ENCODE peak calls at places on chromosomes 5 and 9, in five cellular contexts. K is fibroblast of the aortic adventitia, B is right lobe of liver, U is hepatocyte, T is BE2C. C is an unnamed sample.

GRCh38 chr9:114396558-114397218 is 8.9 kb upstream of the AKNA start:
- DNase-seq in K (peak), B (no peak), U (peak), T (no peak), C (no peak)

GRCh38 chr9:108207611-108208051 is 648.2 kb downstream of the ACTL7B start:
- DNase-seq in K (peak), B (no peak), U (peak), T (no peak), C (no peak)

GRCh38 chr5:139855451-139855850 is 59.8 kb downstream of the PSD2 start:
- DNase-seq in K (no peak), B (peak), U (no peak), T (no peak), C (peak)

GRCh38 chr5:96703384-96703910 is 41.3 kb downstream of the CAST start:
- DNase-seq in K (peak), B (no peak), U (peak), T (no peak), C (no peak)

GRCh38 chr9:131319486-131319885 is 30.0 kb downstream of the PLPP7 start:
- DNase-seq in K (no peak), B (no peak), U (no peak), T (peak), C (peak)

GRCh38 chr9:129121483-129121882 is 10.3 kb downstream of the PTPA start:
- DNase-seq in K (peak), B (no peak), U (no peak), T (no peak), C (no peak)

GRCh38 chr5:1730487-1730847 is 69.2 kb downstream of the MRPL36 start:
- DNase-seq in K (no peak), B (peak), U (no peak), T (no peak), C (peak)

GRCh38 chr5:1253456-1254105 is 28.4 kb downstream of the SLC6A18 start:
- DNase-seq in K (no peak), B (no peak), U (no peak), T (no peak), C (no peak)

GRCh38 chr5:139138790-139139189 is 59.4 kb downstream of the SIL1 start:
- DNase-seq in K (peak), B (no peak), U (no peak), T (no peak), C (peak)

GRCh38 chr9:35945341-35946018 is 12.5 kb downstream of the OR2S2 start:
- DNase-seq in K (peak), B (peak), U (peak), T (peak), C (peak)

GRCh38 chr9:129964901-129965734 is 77.9 kb downstream of the FNBP1 start:
- DNase-seq in K (peak), B (no peak), U (no peak), T (no peak), C (peak)

GRCh38 chr5:120678279-120678678 is 214.2 kb downstream of the PRR16 start:
- DNase-seq in K (peak), B (no peak), U (no peak), T (no peak), C (no peak)

GRCh38 chr9:127982912-127983311 is 2.1 kb upstream of the EEIG1 start:
- DNase-seq in K (no peak), B (no peak), U (no peak), T (no peak), C (no peak)

GRCh38 chr5:14216372-14216771 is 73.2 kb downstream of the TRIO start:
- DNase-seq in K (no peak), B (no peak), U (no peak), T (no peak), C (no peak)

GRCh38 chr9:125343518-125344284 is 82.1 kb downstream of the GAPVD1 start:
- DNase-seq in K (peak), B (no peak), U (peak), T (peak), C (no peak)

GRCh38 chr5:116013207-116013777 is 19.0 kb upstream of the ARL14EPL start:
- DNase-seq in K (peak), B (no peak), U (no peak), T (no peak), C (no peak)

GRCh38 chr5:76641514-76642120 is 18.4 kb upstream of the F2RL2 start:
- DNase-seq in K (peak), B (no peak), U (peak), T (peak), C (no peak)

GRCh38 chr9:131395027-131395744 is 1.3 kb downstream of the PRRC2B start:
- DNase-seq in K (peak), B (peak), U (peak), T (no peak), C (peak)

GRCh38 chr5:157559301-157559700 is 16.3 kb downstream of the ADAM19 start:
- DNase-seq in K (peak), B (no peak), U (peak), T (no peak), C (no peak)

GRCh38 chr5:1558945-1559344 is 35.2 kb upstream of the LPCAT1 start:
- DNase-seq in K (no peak), B (no peak), U (no peak), T (no peak), C (no peak)

GRCh38 chr9:26682796-26683496 is 209.7 kb downstream of the CAAP1 start:
- DNase-seq in K (no peak), B (no peak), U (no peak), T (peak), C (no peak)

GRCh38 chr9:114518120-114518519 is 12.8 kb upstream of the WHRN start:
- DNase-seq in K (no peak), B (no peak), U (no peak), T (no peak), C (no peak)

GRCh38 chr5:111463304-111463703 is 49.0 kb downstream of the STARD4 start:
- DNase-seq in K (no peak), B (no peak), U (no peak), T (no peak), C (no peak)

GRCh38 chr9:135498381-135499126 is 1.9 kb upstream of the MRPS2 start:
- DNase-seq in K (no peak), B (peak), U (no peak), T (no peak), C (peak)

GRCh38 chr5:150119421-150120061 is 33.2 kb upstream of the CSF1R start:
- DNase-seq in K (no peak), B (no peak), U (no peak), T (no peak), C (peak)
- TF ChIP-seq CTCF in K (no peak), B (no peak), U (no peak), T (no peak), C (no peak)

DNA sequence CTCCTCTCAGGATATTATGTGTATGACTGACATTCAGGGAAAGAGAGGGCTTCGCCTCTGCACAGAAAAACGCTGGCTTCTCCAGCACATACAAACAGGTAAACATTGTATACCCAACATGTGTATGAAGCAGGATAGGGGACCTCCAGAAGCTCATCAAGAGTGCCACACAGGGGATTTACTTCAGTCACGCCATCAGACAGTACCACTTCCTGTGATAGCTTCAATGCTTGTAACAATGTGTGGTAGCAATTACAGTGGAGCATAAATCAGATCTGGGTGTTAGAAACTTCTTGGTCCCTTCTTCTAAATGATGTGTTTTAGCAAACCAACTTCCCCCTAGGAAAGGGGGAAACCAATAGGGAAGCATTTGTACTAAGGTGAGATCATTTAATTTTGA is 160.8 kb downstream of the TSSK1B start:
- DNase-seq in K (no peak), B (no peak), U (no peak), T (no peak), C (no peak)
- H3K4me3 ChIP-seq in K (no peak), B (no peak), U (no peak), T (no peak), C (no peak)

GRCh38 chr9:83620841-83621636 is 1.9 kb upstream of the IDNK start:
- DNase-seq in K (peak), B (peak), U (peak), T (peak), C (no peak)
- TF ChIP-seq CTCF in K (peak), B (peak), U (peak), T (peak), C (peak)

DNA sequence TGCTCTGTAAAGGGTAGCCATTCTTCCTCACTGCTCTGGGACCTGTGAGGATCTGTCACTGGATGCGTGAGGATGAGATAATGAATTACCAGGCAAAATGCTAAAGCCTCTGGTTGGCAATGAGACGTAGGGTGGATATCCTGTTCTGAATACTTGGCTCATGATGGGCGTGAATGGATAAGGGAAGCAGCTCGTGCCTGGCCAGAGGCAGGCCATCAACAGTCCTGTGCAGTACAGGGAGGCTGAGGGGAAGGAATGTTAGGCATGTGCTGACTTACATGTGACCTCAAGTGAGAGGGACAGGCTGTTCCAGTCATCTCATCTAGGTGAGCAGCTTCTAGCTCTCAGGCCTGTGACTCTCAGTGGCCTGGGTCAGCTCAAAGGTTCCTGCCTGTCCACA is 172.8 kb downstream of the CARTPT start:
- DNase-seq in K (peak), B (no peak), U (peak), T (no peak), C (no peak)
- H3K4me3 ChIP-seq in K (no peak), B (no peak), U (no peak), T (no peak), C (no peak)

GRCh38 chr5:90602681-90603080 is 44.1 kb downstream of the ADGRV1 start:
- DNase-seq in K (no peak), B (no peak), U (no peak), T (no peak), C (no peak)

DNA sequence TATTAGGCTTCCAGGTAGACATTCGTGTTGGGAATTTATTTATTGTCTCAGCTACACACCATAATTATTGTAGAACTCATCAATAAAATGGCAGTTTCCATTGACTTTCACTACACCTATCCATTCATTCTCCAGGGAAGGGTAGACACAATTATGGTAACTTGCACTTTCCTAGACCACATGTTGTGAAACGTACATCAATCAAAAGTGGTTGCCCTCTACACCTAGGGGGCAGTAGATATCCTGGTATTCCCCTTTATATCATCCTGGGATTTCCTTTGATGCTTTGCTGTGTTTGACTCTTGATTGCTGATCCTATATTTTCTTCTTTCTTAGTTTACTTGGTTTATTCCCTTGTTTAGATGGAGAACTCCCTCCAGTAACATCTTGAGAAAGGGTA is 47.9 kb downstream of the ADGRV1 start:
- DNase-seq in K (no peak), B (no peak), U (peak), T (no peak), C (no peak)
- TF ChIP-seq CTCF in K (no peak), B (peak), U (no peak), T (peak), C (no peak)

C was measured in upper lobe of right lung.